ENCODE peak calls at places on chromosomes 6 and 20, in nine cellular contexts. R, H, I, Z, C, X, B, G and M are unnamed samples.

GRCh38 chr6:112163295-112164257 is 76.2 kb downstream of the FAM229B start:
- DNase-seq in Z (peak; percentile 33), G (peak; percentile 64), I (peak; percentile 48), R (peak; percentile 50), C (peak; percentile 37), X (peak; percentile 56), B (peak; percentile 72), H (peak; percentile 52), M (peak; percentile 88)

GRCh38 chr6:159908535-159908934 is 17.7 kb downstream of the MAS1 start:
- DNase-seq in R (no peak), H (no peak), B (no peak), X (peak; percentile 27), I (no peak), Z (no peak), G (no peak), C (no peak), M (no peak)

GRCh38 chr6:75501756-75502155 is 8.2 kb upstream of the FILIP1 start:
- DNase-seq in X (no peak), B (no peak), I (no peak), R (no peak), H (no peak), G (no peak), C (no peak), Z (no peak), M (no peak)

GRCh38 chr6:12233693-12234551 is 56.2 kb upstream of the EDN1 start:
- DNase-seq in C (no peak), H (no peak), B (peak; percentile 28), I (no peak), Z (peak; percentile 88), R (peak; percentile 15), X (peak; percentile 87), G (no peak), M (peak; percentile 12)

GRCh38 chr20:51382986-51383821 is 159.3 kb downstream of the NFATC2 start:
- DNase-seq in X (no peak), C (no peak), R (no peak), I (no peak), G (peak; percentile 28), B (peak; percentile 39), H (no peak), Z (no peak), M (no peak)

GRCh38 chr6:13846841-13847240 is 32.5 kb upstream of the MCUR1 start:
- DNase-seq in C (no peak), B (no peak), G (no peak), H (no peak), R (no peak), I (no peak), Z (no peak), X (no peak), M (peak; percentile 41)

GRCh38 chr6:43740961-43741764 is 28.8 kb upstream of the VEGFA start:
- DNase-seq in B (no peak), C (no peak), G (no peak), R (no peak), H (no peak), Z (no peak), I (no peak), X (no peak), M (no peak)

GRCh38 chr20:43955244-43956191 is 40.9 kb downstream of the TOX2 start:
- DNase-seq in G (no peak), B (no peak), X (peak; percentile 87), H (no peak), Z (peak; percentile 92), C (no peak), R (no peak), I (no peak), M (no peak)

GRCh38 chr6:36769676-36770499 is 69.4 kb downstream of the CPNE5 start:
- DNase-seq in G (no peak), Z (peak; percentile 19), R (no peak), B (no peak), X (peak; percentile 38), C (no peak), H (no peak), I (no peak), M (no peak)

GRCh38 chr20:49278817-49279676 is 1.2 kb upstream of the ZNFX1 start:
- DNase-seq in B (peak; percentile 27), X (no peak), I (no peak), G (no peak), H (no peak), R (no peak), Z (no peak), C (no peak), M (no peak)

GRCh38 chr6:62519574-62519973 is 233.5 kb upstream of the KHDRBS2 start:
- DNase-seq in G (no peak), I (no peak), R (no peak), Z (no peak), X (no peak), B (no peak), C (no peak), H (no peak), M (no peak)

GRCh38 chr20:821083-822065 is 12.1 kb upstream of the FAM110A start:
- DNase-seq in C (no peak), G (no peak), H (no peak), X (no peak), B (no peak), I (no peak), Z (no peak), R (no peak), M (no peak)

GRCh38 chr20:43379239-43379917 is 78.3 kb upstream of the SRSF6 start:
- DNase-seq in C (no peak), H (no peak), I (no peak), Z (peak; percentile 3), B (no peak), G (no peak), R (no peak), X (peak; percentile 84), M (no peak)

DNA sequence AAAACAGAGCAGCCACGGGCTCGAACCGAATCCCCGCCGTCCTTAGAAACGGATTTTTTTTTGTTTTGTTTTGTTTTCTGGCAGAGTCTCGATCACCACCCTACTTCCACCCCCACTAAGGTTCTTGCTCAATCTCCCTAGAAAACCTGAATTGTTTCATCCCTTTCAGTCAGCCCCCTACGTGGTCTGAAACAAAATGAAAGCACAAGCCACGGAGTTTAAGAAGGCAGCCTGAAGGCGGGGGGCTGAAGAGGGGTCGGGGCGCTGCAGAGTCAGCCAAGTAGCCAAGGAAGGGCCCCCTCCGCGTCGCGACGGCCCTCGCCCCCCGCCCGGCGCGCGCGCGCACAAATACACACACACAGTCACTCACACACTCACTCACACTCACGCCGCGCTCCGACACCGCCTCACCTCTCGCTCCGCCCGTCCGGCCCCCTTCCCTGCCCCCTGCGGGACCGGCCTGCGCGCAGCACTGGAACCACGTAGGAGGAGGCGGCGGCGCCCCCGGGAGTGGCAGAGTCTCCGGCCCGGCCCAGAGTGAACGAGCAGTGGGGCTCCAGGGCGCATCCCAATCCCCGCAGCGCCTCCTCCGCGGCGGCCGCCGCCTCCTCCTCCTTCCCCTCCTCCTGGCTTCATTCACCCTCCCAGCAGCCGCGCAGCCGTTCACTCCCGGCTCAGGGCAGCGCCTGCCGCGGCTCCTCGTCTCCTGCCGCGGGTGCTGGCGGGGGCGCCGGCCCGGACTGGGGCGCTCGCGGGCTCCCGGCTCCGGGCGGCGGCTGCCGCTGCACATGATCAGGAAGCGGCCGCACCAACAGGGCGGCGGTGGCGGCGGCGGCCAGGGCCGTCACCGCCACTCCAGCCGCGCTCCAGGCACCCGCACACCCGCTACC is 1.4 kb downstream of the ATXN1 start:
- DNase-seq in I (peak; percentile 93), C (peak; percentile 84), H (peak; percentile 88), R (no peak), B (peak; percentile 92), Z (peak; percentile 91), X (peak; percentile 94), G (peak; percentile 75), M (peak; percentile 68)
- TF ChIP-seq CTCF in I (peak; percentile 11), C (no peak), H (peak; percentile 13), R (no peak), B (peak; percentile 39), Z (peak; percentile 7), X (no peak), G (peak; percentile 19), M (peak; percentile 24)

DNA sequence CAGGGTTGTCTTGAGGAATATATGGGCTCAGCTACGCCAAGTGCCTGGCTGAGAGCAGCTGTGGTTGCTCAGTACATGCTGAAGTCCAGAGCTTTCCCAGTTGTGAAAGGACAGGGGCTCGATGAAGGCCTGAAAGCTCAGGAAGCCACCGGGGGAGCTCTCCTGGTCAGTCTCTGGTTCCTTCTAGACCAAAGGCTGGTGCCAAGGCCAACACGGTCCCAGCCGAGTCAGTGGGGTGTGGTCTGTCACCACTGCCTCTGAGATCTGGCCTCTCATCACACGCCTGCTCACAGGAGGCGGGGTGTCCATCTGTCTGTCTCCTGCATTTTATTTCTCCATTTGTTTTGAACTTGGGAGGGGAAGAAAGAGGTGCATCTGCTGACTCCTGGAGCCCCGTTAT is 4.9 kb upstream of the FAM83C start:
- DNase-seq in G (no peak), R (no peak), B (no peak), I (no peak), H (no peak), X (no peak), Z (no peak), C (no peak), M (no peak)
- TF ChIP-seq CTCF in G (no peak), R (no peak), B (no peak), I (no peak), H (no peak), X (no peak), Z (peak; percentile 6), C (no peak), M (no peak)

GRCh38 chr6:149896491-149896890 is 1.4 kb downstream of the RAET1E start:
- DNase-seq in C (no peak), G (no peak), Z (peak; percentile 29), I (no peak), X (peak; percentile 37), R (no peak), H (no peak), B (no peak), M (no peak)

GRCh38 chr6:149898966-149899365 is 1.1 kb upstream of the RAET1E start:
- DNase-seq in G (no peak), I (no peak), H (no peak), C (no peak), R (no peak), Z (no peak), X (no peak), B (no peak), M (no peak)

GRCh38 chr6:149899486-149899885 is 1.6 kb upstream of the RAET1E start:
- DNase-seq in H (no peak), R (no peak), I (no peak), G (no peak), B (no peak), C (no peak), Z (no peak), X (no peak), M (no peak)

GRCh38 chr6:149897015-149897697 is 757 bp downstream of the RAET1E start:
- DNase-seq in I (peak; percentile 73), C (peak; percentile 69), Z (peak; percentile 88), B (peak; percentile 76), R (no peak), G (no peak), X (peak; percentile 93), H (peak; percentile 65), M (no peak)

GRCh38 chr6:149897855-149898744 is at the start of gene RAET1E:
- DNase-seq in C (no peak), G (no peak), X (no peak), B (peak; percentile 31), H (no peak), R (no peak), Z (no peak), I (no peak), M (no peak)
- TF ChIP-seq CTCF in C (no peak), G (no peak), X (no peak), B (no peak), H (no peak), R (peak; percentile 36), Z (peak; percentile 10), I (no peak), M (no peak)

DNA sequence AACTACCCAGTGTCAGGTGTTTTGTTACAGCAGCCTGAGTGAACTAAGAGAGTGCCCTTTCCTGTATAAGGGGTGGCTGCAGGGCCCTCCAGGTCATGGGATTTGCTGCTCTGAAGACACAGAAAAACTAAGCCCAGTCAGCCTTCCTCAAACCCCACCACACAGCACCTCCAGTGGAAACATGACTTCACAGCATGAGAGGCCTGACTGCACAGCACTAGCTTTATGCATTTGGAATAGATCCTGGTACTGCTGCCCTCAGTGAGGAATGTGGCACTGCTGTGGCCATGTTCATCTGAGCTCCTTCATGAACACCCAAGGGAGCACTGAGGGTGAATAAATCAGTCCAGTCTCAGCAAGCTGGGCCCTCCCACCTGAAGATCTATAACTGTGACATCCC is 296.1 kb upstream of the FOXQ1 start:
- DNase-seq in I (no peak), B (no peak), R (no peak), C (no peak), G (no peak), H (no peak), Z (no peak), X (no peak), M (no peak)
- TF ChIP-seq CTCF in I (no peak), B (no peak), R (no peak), C (no peak), G (peak; percentile 38), H (no peak), Z (peak; percentile 38), X (no peak), M (no peak)